ENCODE peak calls at places on chromosomes 5 and 9, in four cellular contexts. O is hypothalamus; H is NCI-H1436; Y is activated T-cell treated with anti-CD3 and anti-CD28 coated beads, Interleukin-2, amount 50 U/mL, for 72 hours. B is an unnamed sample.

GRCh38 chr5:134141346-134142050 is 27.0 kb downstream of the TCF7 start:
- DNase-seq in O (no peak), H (no peak), Y (peak), B (no peak)

GRCh38 chr9:93958875-93959682 is 3.9 kb upstream of the BARX1 start:
- DNase-seq in O (no peak), H (no peak), Y (no peak), B (no peak)

GRCh38 chr9:126860757-126861466 is 473 bp downstream of the ZBTB34 start:
- DNase-seq in O (no peak), H (no peak), Y (peak), B (no peak)

GRCh38 chr5:151085517-151086031 is 4.7 kb upstream of the TNIP1 start:
- DNase-seq in O (no peak), H (no peak), Y (peak), B (no peak)

GRCh38 chr5:173397531-173397930 is 69.3 kb upstream of the STC2 start:
- DNase-seq in O (no peak), H (no peak), Y (no peak), B (no peak)

GRCh38 chr5:158634713-158635112 is 465.0 kb downstream of the EBF1 start:
- DNase-seq in O (no peak), H (no peak), Y (no peak), B (no peak)

GRCh38 chr5:56814361-56814962 is 887 bp upstream of the MAP3K1 start:
- DNase-seq in O (no peak), H (no peak), Y (peak), B (no peak)

GRCh38 chr5:132389453-132390286 is 20.2 kb downstream of the SLC22A5 start:
- DNase-seq in O (no peak), H (no peak), Y (peak), B (no peak)

GRCh38 chr9:125343518-125344284 is 82.1 kb downstream of the GAPVD1 start:
- DNase-seq in O (no peak), H (no peak), Y (no peak), B (no peak)

GRCh38 chr9:7739595-7739994 is 60.0 kb downstream of the DMAC1 start:
- DNase-seq in O (no peak), H (no peak), Y (no peak), B (no peak)

GRCh38 chr5:142319560-142320426 is 5.0 kb downstream of the SPRY4 start:
- DNase-seq in O (no peak), H (no peak), Y (no peak), B (no peak)

GRCh38 chr5:58458851-58459275 is 1.0 kb downstream of the PLK2 start:
- DNase-seq in O (no peak), H (no peak), Y (no peak), B (no peak)

GRCh38 chr9:23431459-23431858 is 394.6 kb downstream of the ELAVL2 start:
- DNase-seq in O (no peak), H (no peak), Y (no peak), B (no peak)

GRCh38 chr5:60334281-60334713 is 365.7 kb downstream of the DEPDC1B start:
- DNase-seq in O (no peak), H (no peak), Y (no peak), B (no peak)

GRCh38 chr5:135442387-135443256 is 4.5 kb downstream of the DCANP1 start:
- DNase-seq in O (no peak), H (no peak), Y (no peak), B (no peak)

GRCh38 chr5:56481147-56481997 is 248.2 kb upstream of the ANKRD55 start:
- DNase-seq in O (no peak), H (no peak), Y (peak), B (no peak)

GRCh38 chr5:157912621-157913325 is 53.8 kb upstream of the CLINT1 start:
- DNase-seq in O (no peak), H (peak), Y (no peak), B (no peak)

B was measured in NCI-H1105.